ENCODE peak calls at places on chromosomes 11 and 22, in six cellular contexts. P, O, E, G, B and K are unnamed samples.

GRCh38 chr11:45285931-45286632 is at the start of gene SYT13:
- DNase-seq in P (no peak), O (no peak), E (peak; percentile 72), G (no peak), B (peak; percentile 63), K (no peak)

GRCh38 chr11:71245601-71246391 is 6.6 kb downstream of the SHANK2 start:
- DNase-seq in P (no peak), O (no peak), E (peak; percentile 32), G (no peak), B (no peak), K (no peak)

GRCh38 chr11:1782026-1782696 is 18.4 kb upstream of the CTSD start:
- DNase-seq in P (no peak), O (no peak), E (no peak), G (no peak), B (no peak), K (no peak)

GRCh38 chr11:102430158-102430836 is 22.3 kb downstream of the TMEM123 start:
- DNase-seq in P (peak; percentile 44), O (no peak), E (no peak), G (no peak), B (no peak), K (no peak)

GRCh38 chr11:33375688-33376311 is 118.6 kb downstream of the HIPK3 start:
- DNase-seq in P (no peak), O (no peak), E (peak; percentile 87), G (no peak), B (no peak), K (no peak)

GRCh38 chr11:10606536-10607208 is 38.2 kb upstream of the LYVE1 start:
- DNase-seq in P (no peak), O (no peak), E (no peak), G (no peak), B (no peak), K (no peak)

GRCh38 chr11:20054584-20054983 is 105.7 kb downstream of the DBX1 start:
- DNase-seq in P (no peak), O (no peak), E (no peak), G (no peak), B (no peak), K (no peak)

GRCh38 chr11:61907282-61907681 is 10.1 kb downstream of the RAB3IL1 start:
- DNase-seq in P (no peak), O (no peak), E (no peak), G (no peak), B (no peak), K (no peak)

GRCh38 chr22:29344137-29344536 is 28.6 kb upstream of the RASL10A start:
- DNase-seq in P (no peak), O (peak; percentile 40), E (peak; percentile 89), G (peak; percentile 96), B (no peak), K (no peak)

GRCh38 chr11:14424096-14424495 is 65.1 kb upstream of the RRAS2 start:
- DNase-seq in P (no peak), O (no peak), E (no peak), G (no peak), B (no peak), K (no peak)

GRCh38 chr11:125593113-125593761 is 585 bp downstream of the STT3A start:
- DNase-seq in P (no peak), O (no peak), E (no peak), G (peak; percentile 9), B (no peak), K (peak; percentile 29)

GRCh38 chr11:117419136-117419914 is 91.7 kb downstream of the CEP164 start:
- DNase-seq in P (no peak), O (no peak), E (no peak), G (peak; percentile 15), B (no peak), K (no peak)

GRCh38 chr11:64553554-64554201 is 37.3 kb upstream of the SLC22A12 start:
- DNase-seq in P (peak; percentile 69), O (peak; percentile 52), E (peak; percentile 75), G (no peak), B (peak; percentile 58), K (peak; percentile 6)

GRCh38 chr11:4539603-4540219 is 5.3 kb upstream of the OR52M1 start:
- DNase-seq in P (peak; percentile 60), O (peak; percentile 21), E (peak; percentile 50), G (peak; percentile 18), B (peak; percentile 2), K (peak; percentile 17)

GRCh38 chr11:1107316-1108245 is 32.9 kb downstream of the MUC2 start:
- DNase-seq in P (no peak), O (no peak), E (no peak), G (no peak), B (no peak), K (no peak)

GRCh38 chr22:21919526-21920307 is 32.9 kb downstream of the PPM1F start:
- DNase-seq in P (no peak), O (no peak), E (peak; percentile 3), G (no peak), B (no peak), K (no peak)

GRCh38 chr22:23179381-23180294 is 671 bp upstream of the BCR start:
- DNase-seq in P (peak; percentile 37), O (no peak), E (peak; percentile 56), G (no peak), B (no peak), K (no peak)

GRCh38 chr11:32888805-32889204 is 3.8 kb upstream of the QSER1 start:
- DNase-seq in P (no peak), O (no peak), E (no peak), G (no peak), B (no peak), K (no peak)

GRCh38 chr11:35166369-35167360 is 27.7 kb downstream of the CD44 start:
- DNase-seq in P (peak; percentile 58), O (peak; percentile 87), E (no peak), G (peak; percentile 95), B (no peak), K (peak; percentile 100)

GRCh38 chr11:116888884-116889549 is 51.6 kb upstream of the APOA1 start:
- DNase-seq in P (no peak), O (no peak), E (no peak), G (no peak), B (no peak), K (no peak)

GRCh38 chr11:69105431-69106123 is 50.2 kb upstream of the SMIM38 start:
- DNase-seq in P (no peak), O (no peak), E (no peak), G (no peak), B (no peak), K (no peak)

GRCh38 chr22:42862045-42862734 is 5.1 kb upstream of the ARFGAP3 start:
- DNase-seq in P (no peak), O (no peak), E (no peak), G (no peak), B (no peak), K (no peak)

GRCh38 chr11:35146074-35146521 is 7.1 kb downstream of the CD44 start:
- DNase-seq in P (peak; percentile 86), O (no peak), E (no peak), G (no peak), B (no peak), K (no peak)

GRCh38 chr11:10456519-10456918 is 1.5 kb downstream of the AMPD3 start:
- DNase-seq in P (no peak), O (peak; percentile 64), E (peak; percentile 63), G (no peak), B (no peak), K (no peak)

GRCh38 chr11:74749127-74749964 is 697 bp downstream of the RNF169 start:
- DNase-seq in P (peak; percentile 59), O (peak; percentile 42), E (peak; percentile 76), G (no peak), B (no peak), K (no peak)